ENCODE peak calls at places on chromosome 1, in seven cellular contexts. M, G, A, Z, T, N and X are unnamed samples.

GRCh38 chr1:74396462-74396861 is 115.9 kb downstream of the LRRC53 start:
- DNase-seq in Z (no peak), A (no peak), N (no peak), T (no peak), G (no peak), M (no peak), X (no peak)

GRCh38 chr1:234730542-234731370 is 120.8 kb upstream of the IRF2BP2 start:
- DNase-seq in G (no peak), Z (no peak), M (no peak), N (no peak), A (no peak), T (peak; percentile 59), X (no peak)

GRCh38 chr1:39962450-39962825 is 7.5 kb downstream of the MFSD2A start:
- DNase-seq in A (no peak), M (no peak), N (no peak), T (no peak), G (no peak), Z (no peak), X (no peak)

GRCh38 chr1:6352138-6352563 is 41.4 kb downstream of the ACOT7 start:
- DNase-seq in M (peak; percentile 22), Z (no peak), A (no peak), T (peak; percentile 35), N (no peak), G (no peak), X (no peak)

GRCh38 chr1:99573431-99574217 is 72.3 kb upstream of the PALMD start:
- DNase-seq in T (no peak), Z (no peak), A (no peak), M (no peak), N (no peak), G (no peak), X (no peak)

GRCh38 chr1:145846191-145846590 is 761 bp downstream of the NUDT17 start:
- DNase-seq in Z (no peak), G (peak; percentile 39), T (peak; percentile 65), A (no peak), N (peak; percentile 54), M (peak; percentile 20), X (no peak)

GRCh38 chr1:10866314-10867091 is 70.1 kb upstream of the CASZ1 start:
- DNase-seq in A (peak; percentile 6), T (no peak), G (no peak), Z (no peak), N (peak; percentile 21), M (no peak), X (no peak)

GRCh38 chr1:10962483-10962882 is 50.0 kb upstream of the TARDBP start:
- DNase-seq in G (no peak), Z (no peak), A (no peak), M (no peak), T (no peak), N (no peak), X (no peak)

GRCh38 chr1:180577361-180577760 is 18.6 kb downstream of the OVAAL start:
- DNase-seq in M (no peak), G (no peak), A (no peak), Z (no peak), N (no peak), T (no peak), X (no peak)

GRCh38 chr1:233543338-233544255 is 70.3 kb upstream of the KCNK1 start:
- DNase-seq in Z (peak; percentile 47), N (no peak), A (peak; percentile 38), G (peak; percentile 39), T (peak; percentile 52), M (peak; percentile 58), X (peak; percentile 98)

GRCh38 chr1:165162671-165163241 is 193.8 kb downstream of the LMX1A start:
- DNase-seq in N (no peak), T (no peak), A (no peak), Z (no peak), G (no peak), M (peak; percentile 84), X (peak; percentile 43)

GRCh38 chr1:216310776-216311175 is 112.5 kb downstream of the USH2A start:
- DNase-seq in T (no peak), M (no peak), N (no peak), G (peak; percentile 80), Z (no peak), A (peak; percentile 58), X (peak; percentile 8)

GRCh38 chr1:227765261-227766014 is 30.2 kb downstream of the SNAP47 start:
- DNase-seq in M (no peak), N (no peak), Z (no peak), A (no peak), G (no peak), T (no peak), X (no peak)

GRCh38 chr1:40264354-40264781 is 6.3 kb downstream of the ZMPSTE24 start:
- DNase-seq in T (no peak), A (no peak), Z (no peak), N (no peak), G (no peak), M (no peak), X (no peak)

GRCh38 chr1:214377485-214377884 is 96.5 kb downstream of the SMYD2 start:
- DNase-seq in A (no peak), M (no peak), Z (no peak), G (no peak), T (no peak), N (no peak), X (no peak)

GRCh38 chr1:205072881-205073280 is 11.4 kb downstream of the TMEM81 start:
- DNase-seq in Z (no peak), M (no peak), A (no peak), N (no peak), T (peak; percentile 33), G (no peak), X (peak; percentile 27)

GRCh38 chr1:226532553-226532952 is 16.0 kb upstream of the STUM start:
- DNase-seq in A (no peak), M (no peak), G (no peak), N (no peak), T (no peak), Z (no peak), X (no peak)

DNA sequence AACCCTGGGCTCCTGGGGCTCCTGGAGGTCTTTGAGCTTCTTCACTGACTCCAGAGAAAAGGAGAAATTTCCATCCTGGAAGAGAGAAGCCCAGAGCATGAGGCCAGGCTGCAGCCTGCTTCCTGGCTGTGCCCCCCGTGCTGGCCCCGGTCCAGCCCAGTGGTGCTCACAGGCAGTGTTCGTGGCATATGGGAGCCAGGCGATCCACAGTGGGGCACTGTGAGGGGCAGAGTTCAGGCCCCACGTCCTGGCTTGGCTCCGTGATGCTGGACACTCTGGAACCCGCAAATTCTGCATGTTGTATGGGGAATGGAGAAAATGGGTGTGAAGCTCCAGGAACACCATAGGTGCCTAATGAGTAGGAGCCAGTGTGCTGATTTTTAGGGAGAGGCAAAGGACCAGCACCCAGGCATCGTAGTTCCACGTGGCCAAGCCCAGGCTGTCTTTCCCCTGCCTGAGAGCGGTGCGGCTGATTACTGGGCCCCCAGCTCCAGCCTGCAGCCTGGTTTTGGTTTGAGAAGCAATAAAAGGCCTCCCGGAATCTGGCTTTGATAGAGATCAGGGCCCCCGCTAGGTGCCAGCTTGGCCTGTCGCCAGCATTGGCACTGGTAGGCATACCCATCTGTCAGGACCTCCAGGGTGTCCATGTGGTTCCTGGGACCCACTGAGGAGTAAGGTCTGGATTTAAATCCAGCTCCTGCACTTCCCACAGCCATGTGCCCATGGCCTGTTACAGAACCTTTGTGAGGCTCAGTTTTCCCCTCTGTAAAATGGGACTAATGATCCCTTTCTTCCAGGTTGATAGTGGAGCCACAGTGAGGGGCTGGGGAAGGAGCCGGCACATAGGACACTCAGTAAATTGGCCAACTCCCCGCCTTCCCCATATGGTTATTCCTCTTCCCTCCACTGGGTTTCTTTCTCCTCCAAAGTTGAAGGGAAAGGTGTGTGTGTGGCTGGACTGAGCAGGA is 725 bp downstream of the GUCA2A start:
- DNase-seq in G (no peak), M (no peak), A (no peak), Z (no peak), N (no peak), T (no peak), X (no peak)
- H3K27ac ChIP-seq in G (no peak overlapping the region), M (no peak overlapping the region), A (no peak overlapping the region), Z (no peak overlapping the region), N (no peak overlapping the region), T (no peak overlapping the region), X (no peak overlapping the region)

DNA sequence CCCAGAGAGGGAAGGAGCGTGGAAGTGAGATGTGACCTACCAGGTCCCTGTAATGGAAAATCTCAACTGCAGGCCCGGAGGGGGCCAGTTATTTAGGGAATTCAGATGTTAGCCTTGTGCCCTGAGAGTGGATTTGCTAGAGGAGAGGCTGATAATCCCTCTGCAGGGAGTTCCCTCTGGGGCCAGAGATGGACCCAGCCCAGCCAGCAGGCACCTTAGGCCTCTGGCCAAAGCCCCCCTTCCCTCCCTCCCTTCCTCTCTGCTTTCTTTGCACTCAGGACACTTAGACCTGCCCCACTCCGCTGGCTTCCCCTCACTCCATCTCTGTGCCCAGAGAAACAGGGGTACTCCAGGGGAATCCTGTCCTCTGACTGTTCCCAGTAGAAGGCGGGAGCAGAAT is 1.5 kb upstream of the ATP1A2 start:
- DNase-seq in G (no peak), Z (no peak), M (no peak), N (no peak), T (no peak), A (no peak), X (no peak)
- H3K27ac ChIP-seq in G (no peak overlapping the region), Z (peak overlapping the region; percentile 66), M (no peak overlapping the region), N (peak overlapping the region; percentile 55), T (no peak overlapping the region), A (no peak overlapping the region), X (no peak overlapping the region)

GRCh38 chr1:89547563-89548485 is 23.2 kb downstream of the LRRC8B start:
- DNase-seq in M (peak; percentile 6), Z (no peak), G (peak; percentile 88), T (no peak), N (no peak), A (peak; percentile 57), X (peak; percentile 89)

GRCh38 chr1:89545264-89546038 is 20.8 kb downstream of the LRRC8B start:
- DNase-seq in G (no peak), A (peak; percentile 50), N (no peak), T (peak; percentile 77), Z (no peak), M (no peak), X (no peak)

GRCh38 chr1:89546934-89547562 is 22.4 kb downstream of the LRRC8B start:
- DNase-seq in A (no peak), M (no peak), Z (no peak), T (no peak), G (no peak), N (no peak), X (no peak)

GRCh38 chr1:89548486-89548857 is 23.8 kb downstream of the LRRC8B start:
- DNase-seq in A (no peak), Z (no peak), G (no peak), M (no peak), T (no peak), N (no peak), X (no peak)

GRCh38 chr1:89546082-89546889 is 21.7 kb downstream of the LRRC8B start:
- DNase-seq in N (no peak), A (peak; percentile 68), G (no peak), M (no peak), T (no peak), Z (no peak), X (no peak)
- H3K27ac ChIP-seq in N (no peak overlapping the region), A (peak overlapping the region; percentile 14), G (no peak overlapping the region), M (no peak overlapping the region), T (peak overlapping the region; percentile 95), Z (peak overlapping the region; percentile 74), X (peak overlapping the region; percentile 71)

DNA sequence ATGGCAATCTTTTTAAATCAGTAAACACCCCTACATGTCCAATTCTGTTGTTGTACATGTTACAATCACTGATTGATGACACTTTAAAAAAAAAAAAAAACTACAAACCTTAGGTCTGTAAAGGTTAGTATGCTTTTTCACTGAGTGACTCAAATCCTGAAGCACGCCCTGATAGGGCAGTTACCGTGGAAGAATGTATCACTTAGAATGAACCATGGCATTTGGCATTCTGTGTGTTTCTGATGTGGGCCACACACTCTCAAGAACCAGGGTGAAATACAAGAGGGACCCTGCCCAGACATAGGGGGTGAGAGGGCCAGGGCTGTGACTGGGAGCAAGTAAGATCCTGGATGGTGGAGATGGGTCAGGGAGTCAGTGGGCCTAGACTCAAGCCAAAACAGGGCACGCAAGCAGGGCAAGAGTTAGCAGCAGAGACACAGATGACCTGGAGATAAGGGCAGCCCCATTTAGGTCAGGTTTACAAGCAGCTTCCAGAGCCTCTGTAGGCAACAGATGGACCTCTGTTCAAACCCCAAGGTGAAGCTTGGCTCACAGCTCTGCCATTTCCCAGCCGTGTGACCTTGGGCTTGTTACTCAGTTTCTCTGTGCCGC is 47.6 kb upstream of the DMRTB1 start:
- DNase-seq in M (no peak), G (no peak), T (no peak), A (no peak), N (no peak), Z (no peak), X (no peak)
- H3K27ac ChIP-seq in M (no peak overlapping the region), G (no peak overlapping the region), T (no peak overlapping the region), A (no peak overlapping the region), N (no peak overlapping the region), Z (no peak overlapping the region), X (no peak overlapping the region)